ENCODE peak calls at places on chromosomes 11 and 22, in seven cellular contexts. V is IMR-90, J is neuronal stem cell, C is mesenchymal stem cell, X is H1, B is mesendoderm, W is trophoblast cell. D is an unnamed sample. For H3K79me1, the result is how much of the 10 kb centered on the place peaks cover.

GRCh38 chr11:36073411-36074203 is 129.7 kb downstream of the LDLRAD3 start:
- DNase-seq in V (peak), J (no peak), C (peak), X (no peak), B (no peak), W (no peak), D (no peak)

GRCh38 chr11:129368889-129369672 is 6.6 kb upstream of the BARX2 start:
- DNase-seq in V (no peak), J (no peak), C (no peak), X (no peak), B (peak), W (no peak), D (no peak)

GRCh38 chr11:78790784-78791183 is 216.1 kb upstream of the NARS2 start:
- DNase-seq in V (no peak), J (no peak), C (no peak), X (no peak), B (no peak), W (no peak), D (no peak)

GRCh38 chr11:34358666-34359547 is 1.1 kb upstream of the ABTB2 start:
- DNase-seq in V (peak), J (peak), C (peak), X (peak), B (peak), W (peak), D (peak)

GRCh38 chr22:36702832-36703210 is 731 bp downstream of the CACNG2 start:
- DNase-seq in V (no peak), J (no peak), C (no peak), X (no peak), B (peak), W (no peak), D (no peak)

GRCh38 chr22:37373451-37373850 is 53.8 kb downstream of the ELFN2 start:
- DNase-seq in V (no peak), J (no peak), C (no peak), X (no peak), B (no peak), W (no peak), D (no peak)

GRCh38 chr11:10205928-10206327 is 88.1 kb downstream of the SBF2 start:
- DNase-seq in V (no peak), J (no peak), C (no peak), X (no peak), B (peak), W (no peak), D (no peak)

GRCh38 chr11:48012051-48012391 is 31.7 kb downstream of the PTPRJ start:
- DNase-seq in V (no peak), J (no peak), C (no peak), X (no peak), B (no peak), W (no peak), D (no peak)

GRCh38 chr11:705646-706438 is at the start of gene EPS8L2:
- DNase-seq in V (no peak), J (no peak), C (no peak), X (peak), B (no peak), W (peak), D (peak)

GRCh38 chr22:43467571-43467970 is 55.8 kb downstream of the MPPED1 start:
- DNase-seq in V (no peak), J (no peak), C (no peak), X (no peak), B (no peak), W (no peak), D (no peak)

GRCh38 chr11:128290106-128290840 is 297.1 kb downstream of the ETS1 start:
- DNase-seq in V (peak), J (peak), C (peak), X (peak), B (peak), W (peak), D (peak)

GRCh38 chr11:5521540-5521939 is 5.0 kb upstream of the UBQLNL start:
- DNase-seq in V (no peak), J (no peak), C (no peak), X (no peak), B (peak), W (no peak), D (no peak)

GRCh38 chr11:38543311-38543710 is 1945.3 kb upstream of the RAG2 start:
- DNase-seq in V (peak), J (no peak), C (peak), X (no peak), B (peak), W (no peak), D (no peak)

GRCh38 chr11:313787-314547 is at the start of gene IFITM1:
- DNase-seq in V (peak), J (no peak), C (peak), X (peak), B (peak), W (peak), D (no peak)

GRCh38 chr11:128916037-128916572 is 24.9 kb downstream of the KCNJ5 start:
- DNase-seq in V (no peak), J (no peak), C (no peak), X (no peak), B (no peak), W (no peak), D (no peak)

GRCh38 chr22:48892571-48893287 is 934.9 kb downstream of the BRD1 start:
- DNase-seq in V (no peak), J (no peak), C (no peak), X (no peak), B (no peak), W (no peak), D (peak)

GRCh38 chr11:120985718-120986569 is 38.0 kb upstream of the TBCEL start:
- DNase-seq in V (peak), J (peak), C (peak), X (peak), B (peak), W (peak), D (peak)

GRCh38 chr22:22880645-22881044 is 7.0 kb upstream of the IGLL5 start:
- DNase-seq in V (no peak), J (no peak), C (no peak), X (no peak), B (no peak), W (no peak), D (no peak)

GRCh38 chr11:121723261-121723741 is 270.5 kb upstream of the SORL1-AS1 start:
- DNase-seq in V (no peak), J (no peak), C (no peak), X (peak), B (peak), W (no peak), D (peak)

GRCh38 chr22:32204856-32205722 is at the start of gene RFPL2:
- DNase-seq in V (peak), J (peak), C (peak), X (peak), B (peak), W (peak), D (peak)

GRCh38 chr11:77201991-77202841 is 74.2 kb downstream of the MYO7A start:
- DNase-seq in V (no peak), J (no peak), C (no peak), X (no peak), B (no peak), W (no peak), D (no peak)

GRCh38 chr11:1072116-1072820 is 2.4 kb upstream of the MUC2 start:
- DNase-seq in V (peak), J (no peak), C (no peak), X (peak), B (peak), W (no peak), D (no peak)

GRCh38 chr11:3121416-3121815 is 43.7 kb downstream of the OSBPL5 start:
- DNase-seq in V (no peak), J (no peak), C (no peak), X (no peak), B (no peak), W (no peak), D (peak)

GRCh38 chr22:43408009-43408408 is 3.8 kb upstream of the MPPED1 start:
- DNase-seq in V (no peak), J (no peak), C (no peak), X (no peak), B (no peak), W (no peak), D (no peak)

GRCh38 chr11:68315581-68315920 is 3.2 kb downstream of the LRP5 start:
- DNase-seq in V (no peak), J (no peak), C (no peak), X (no peak), B (no peak), W (peak), D (no peak)

GRCh38 chr22:21816787-21817496 is 50.5 kb downstream of the MAPK1 start:
- DNase-seq in V (peak), J (no peak), C (peak), X (no peak), B (peak), W (peak), D (no peak)

GRCh38 chr22:38203090-38203810 is 1.5 kb downstream of the MAFF start:
- DNase-seq in V (peak), J (no peak), C (peak), X (peak), B (peak), W (peak), D (peak)

GRCh38 chr22:36413022-36413770 is 25.4 kb upstream of the MYH9 start:
- DNase-seq in V (peak), J (no peak), C (peak), X (no peak), B (peak), W (peak), D (no peak)

GRCh38 chr11:3037041-3037944 is 19.9 kb downstream of the CARS1 start:
- DNase-seq in V (peak), J (peak), C (peak), X (peak), B (peak), W (peak), D (peak)

GRCh38 chr11:48093795-48094642 is 113.7 kb downstream of the PTPRJ start:
- DNase-seq in V (peak), J (no peak), C (peak), X (peak), B (no peak), W (no peak), D (no peak)

GRCh38 chr11:62611705-62612365 is 740 bp downstream of the EML3 start:
- DNase-seq in V (peak), J (no peak), C (peak), X (peak), B (peak), W (peak), D (peak)

GRCh38 chr11:95585071-95585751 is 204.4 kb downstream of the FAM76B start:
- DNase-seq in V (peak), J (no peak), C (peak), X (no peak), B (no peak), W (no peak), D (no peak)

GRCh38 chr11:33949201-33949913 is 57.5 kb upstream of the LMO2 start:
- DNase-seq in V (no peak), J (no peak), C (no peak), X (no peak), B (no peak), W (no peak), D (no peak)

GRCh38 chr11:26710489-26710888 is 11.4 kb downstream of the SLC5A12 start:
- DNase-seq in V (no peak), J (no peak), C (no peak), X (no peak), B (no peak), W (no peak), D (no peak)

GRCh38 chr11:2100361-2101170 is 38.6 kb downstream of the IGF2 start:
- DNase-seq in V (no peak), J (no peak), C (no peak), X (no peak), B (no peak), W (no peak), D (peak)

GRCh38 chr22:17777005-17777716 is 2.9 kb upstream of the BID start:
- DNase-seq in V (no peak), J (no peak), C (no peak), X (no peak), B (no peak), W (peak), D (no peak)

GRCh38 chr11:57681168-57681567 is 13.3 kb downstream of the ZDHHC5 start:
- DNase-seq in V (no peak), J (no peak), C (no peak), X (no peak), B (no peak), W (no peak), D (no peak)

GRCh38 chr11:69057236-69057635 is 8.5 kb downstream of the TPCN2 start:
- DNase-seq in V (no peak), J (no peak), C (no peak), X (no peak), B (no peak), W (no peak), D (no peak)

DNA sequence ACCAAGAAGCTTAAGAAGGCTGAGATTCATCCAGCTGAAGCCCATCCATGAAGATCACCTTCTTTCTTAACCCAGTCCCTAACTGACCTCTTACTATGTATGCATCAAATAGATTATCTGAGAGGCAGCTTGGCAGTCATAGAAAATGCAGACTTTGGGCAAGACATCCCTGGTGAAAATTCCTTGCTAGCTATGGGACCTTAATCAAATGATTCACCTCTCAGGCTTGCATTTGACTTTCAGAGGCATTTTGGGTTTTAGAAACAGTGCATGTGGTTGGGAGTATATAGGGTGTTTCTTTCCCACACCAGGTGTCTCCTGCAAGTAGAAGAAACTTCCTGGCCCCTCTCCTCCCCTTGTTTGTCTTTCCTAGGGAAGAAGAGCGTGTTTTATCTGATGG is 188.5 kb upstream of the ISX start:
- DNase-seq in V (no peak), J (no peak), C (no peak), X (no peak), B (peak), W (no peak), D (no peak)
- H3K79me1 ChIP-seq in V (under half), J (under half), C (under half), X (under half), B (under half), W (under half), D (under half)

DNA sequence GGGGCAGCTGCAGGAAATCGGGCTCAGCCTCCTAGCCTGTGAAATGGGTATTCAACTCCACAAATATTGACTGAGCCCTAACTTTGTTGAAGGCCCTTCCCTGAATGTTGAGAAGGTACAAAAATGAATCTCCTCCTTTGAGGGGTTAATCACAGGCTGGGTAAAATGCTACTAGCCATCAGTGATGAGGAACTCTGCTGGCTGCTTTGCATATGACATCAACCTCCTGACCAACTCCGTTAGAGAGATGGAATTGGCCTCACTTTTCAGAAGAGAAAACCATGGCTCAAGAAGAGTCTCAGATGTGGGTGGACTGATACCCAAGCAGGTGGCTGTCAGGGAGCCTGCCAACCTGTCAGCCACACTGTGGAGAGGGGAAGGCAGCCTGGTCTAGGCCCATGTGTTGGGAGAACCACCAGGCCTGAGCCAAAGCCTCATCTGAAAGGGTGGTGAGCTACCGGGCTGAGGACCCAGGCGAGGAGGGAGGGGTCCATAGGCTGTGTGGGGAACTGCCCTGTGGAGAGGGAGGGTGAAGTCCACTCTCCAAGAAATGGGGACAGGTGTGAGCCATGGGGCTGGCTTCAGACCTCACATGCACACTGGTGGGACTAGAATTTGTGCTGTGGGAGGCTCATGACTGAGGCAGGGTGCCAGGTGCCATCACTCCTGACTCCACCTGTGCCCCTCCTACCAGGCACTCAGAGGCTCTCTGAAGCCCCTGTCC is 11.8 kb downstream of the CDCA5 start:
- DNase-seq in V (no peak), J (no peak), C (no peak), X (no peak), B (no peak), W (no peak), D (no peak)
- H3K79me1 ChIP-seq in V (under half), J (under half), C (under half), X (under half), B (under half), W (under half), D (under half)

GRCh38 chr11:127259118-127259517 is 258.5 kb upstream of the KIRREL3 start:
- DNase-seq in V (no peak), J (no peak), C (no peak), X (no peak), B (no peak), W (no peak), D (no peak)
- H3K79me1 ChIP-seq in V (under half), J (under half), C (under half), X (under half), B (under half), W (under half), D (under half)

DNA sequence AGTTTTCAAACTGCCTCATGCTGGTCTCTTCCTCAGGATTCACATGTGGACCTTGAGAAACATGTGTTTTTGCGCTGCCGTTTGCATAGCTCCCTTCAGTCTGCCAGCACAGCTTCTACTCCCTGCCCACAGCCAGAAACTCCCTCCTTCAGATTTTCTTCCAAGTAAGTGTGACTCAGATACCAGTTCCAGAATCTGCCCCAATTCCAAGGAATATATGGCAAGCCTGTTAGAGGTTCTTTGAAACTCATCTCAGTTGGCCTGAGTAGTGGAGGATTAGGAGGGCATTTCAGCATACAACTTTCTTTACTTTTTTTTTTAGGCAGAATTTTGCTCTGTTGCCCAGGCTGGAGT is 67.1 kb downstream of the SNX19 start:
- DNase-seq in V (peak), J (no peak), C (no peak), X (no peak), B (no peak), W (peak), D (no peak)
- H3K79me1 ChIP-seq in V (under half), J (under half), C (under half), X (under half), B (under half), W (under half), D (under half)

DNA sequence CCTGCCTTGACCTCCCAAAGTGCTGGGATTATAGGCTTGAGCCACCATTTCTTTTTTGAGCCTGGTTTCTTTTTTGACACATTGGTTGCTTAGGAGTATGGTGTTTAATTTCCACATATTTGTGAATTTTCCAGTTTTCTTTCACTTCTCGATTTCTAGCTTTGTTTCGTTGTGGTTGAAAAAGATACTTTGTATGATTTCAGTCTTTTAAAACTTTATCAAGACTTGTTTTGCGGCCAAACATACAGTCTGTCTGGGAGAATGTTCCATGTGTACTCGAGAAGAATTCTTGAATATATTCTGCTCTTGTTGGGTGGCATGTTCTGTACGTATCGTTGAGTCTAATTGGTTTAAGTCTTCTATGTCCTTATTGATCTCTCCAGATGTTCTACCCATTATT is 20.8 kb downstream of the SHANK3 start:
- DNase-seq in V (no peak), J (no peak), C (no peak), X (no peak), B (no peak), W (no peak), D (no peak)
- H3K79me1 ChIP-seq in V (under half), J (under half), C (under half), X (under half), B (under half), W (under half), D (under half)

DNA sequence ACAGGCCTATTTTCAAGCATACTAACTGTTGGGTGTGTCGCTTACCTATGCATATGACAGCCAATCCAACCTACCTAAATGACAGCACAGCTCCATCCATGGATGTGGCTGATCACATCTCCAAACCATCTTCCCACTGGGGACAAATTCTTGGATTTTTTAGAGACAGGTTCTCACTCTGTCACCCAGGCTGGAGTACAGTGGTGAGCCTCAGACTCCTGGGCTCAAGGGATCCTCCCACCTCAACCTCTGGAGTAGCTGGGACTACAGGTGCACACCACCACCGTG is 18.0 kb downstream of the SCARF2 start:
- DNase-seq in V (no peak), J (no peak), C (no peak), X (no peak), B (no peak), W (no peak), D (no peak)
- H3K79me1 ChIP-seq in V (under half), J (under half), C (under half), X (under half), B (under half), W (under half), D (under half)

GRCh38 chr11:84236436-84236835 is 950.3 kb upstream of the CCDC90B start:
- DNase-seq in V (no peak), J (no peak), C (no peak), X (no peak), B (no peak), W (no peak), D (no peak)
- H3K79me1 ChIP-seq in V (under half), J (under half), C (under half), X (under half), B (under half), W (under half), D (under half)

GRCh38 chr11:83459802-83460201 is 173.6 kb upstream of the CCDC90B start:
- DNase-seq in V (no peak), J (no peak), C (no peak), X (no peak), B (no peak), W (no peak), D (no peak)

GRCh38 chr11:83454674-83455073 is 168.5 kb upstream of the CCDC90B start:
- DNase-seq in V (no peak), J (no peak), C (no peak), X (no peak), B (no peak), W (no peak), D (no peak)

GRCh38 chr11:83456075-83456474 is 169.9 kb upstream of the CCDC90B start:
- DNase-seq in V (no peak), J (peak), C (no peak), X (peak), B (peak), W (peak), D (peak)
- H3K79me1 ChIP-seq in V (under half), J (under half), C (under half), X (under half), B (under half), W (under half), D (under half)